ENCODE peak calls at places on chromosomes 13 and 19, in six cellular contexts. Q is lower lobe of right lung, N is left ventricle myocardium superior, Z is C1 segment of cervical spinal cord, S is foreskin melanocyte, U is NCI-H748 treated with DMSO at 0.1 percent for 48 hours. K is an unnamed sample.

GRCh38 chr13:101452519-101453485 is at the start of gene ITGBL1:
- DNase-seq in U (no peak), Z (no peak), N (peak), S (no peak), Q (no peak), K (no peak)

GRCh38 chr19:4647676-4648644 is 8.6 kb downstream of the TNFAIP8L1 start:
- DNase-seq in N (peak), Q (no peak), U (no peak), Z (no peak), S (no peak), K (no peak)

GRCh38 chr13:82477436-82477835 is 1404.8 kb downstream of the SLITRK1 start:
- DNase-seq in Q (no peak), U (no peak), S (no peak), Z (no peak), N (no peak), K (no peak)

GRCh38 chr13:21762512-21762911 is 91.6 kb downstream of the FGF9 start:
- DNase-seq in N (no peak), Q (no peak), S (no peak), U (no peak), Z (no peak), K (no peak)

GRCh38 chr19:30317403-30317802 is 54.8 kb upstream of the ZNF536 start:
- DNase-seq in S (no peak), Z (no peak), N (no peak), U (no peak), Q (no peak), K (no peak)

GRCh38 chr13:48819376-48819775 is 156.3 kb upstream of the FNDC3A start:
- DNase-seq in N (no peak), Q (no peak), S (no peak), Z (no peak), U (no peak), K (no peak)

GRCh38 chr13:109816112-109816978 is 30.0 kb upstream of the IRS2 start:
- DNase-seq in U (no peak), N (no peak), Q (no peak), Z (no peak), S (no peak), K (no peak)

GRCh38 chr13:40664100-40665060 is 2.1 kb downstream of the FOXO1 start:
- DNase-seq in S (peak), Q (peak), Z (peak), N (peak), U (no peak), K (no peak)

GRCh38 chr13:40388617-40389016 is 277.8 kb downstream of the FOXO1 start:
- DNase-seq in U (no peak), Q (no peak), N (no peak), Z (no peak), S (peak), K (peak)

GRCh38 chr19:1525343-1525742 is 1.5 kb downstream of the PLK5 start:
- DNase-seq in Z (no peak), S (no peak), U (no peak), N (no peak), Q (no peak), K (no peak)

GRCh38 chr13:98098511-98098910 is 44.4 kb upstream of the FARP1 start:
- DNase-seq in Q (no peak), S (no peak), N (no peak), U (no peak), Z (no peak), K (no peak)

GRCh38 chr13:60645552-60646138 is 248.6 kb downstream of the TDRD3 start:
- DNase-seq in N (no peak), U (no peak), Z (no peak), Q (no peak), S (no peak), K (no peak)

GRCh38 chr13:68369739-68370138 is 1139.6 kb upstream of the PCDH9 start:
- DNase-seq in Q (no peak), N (no peak), S (no peak), U (peak), Z (no peak), K (no peak)

GRCh38 chr13:28584873-28585317 is 74.0 kb upstream of the POMP start:
- DNase-seq in S (no peak), Q (no peak), N (no peak), U (no peak), Z (no peak), K (no peak)

GRCh38 chr19:35123573-35123972 is 8.0 kb downstream of the FXYD3 start:
- DNase-seq in S (peak), U (no peak), Z (no peak), Q (no peak), N (peak), K (no peak)

GRCh38 chr19:48918801-48919247 is 14.7 kb upstream of the DHDH start:
- DNase-seq in N (no peak), Z (no peak), U (no peak), Q (no peak), S (no peak), K (no peak)

GRCh38 chr19:1172353-1173159 is 1.5 kb downstream of the SBNO2 start:
- DNase-seq in U (no peak), Z (peak), Q (peak), N (peak), S (peak), K (no peak)

GRCh38 chr19:49564616-49565045 is 15.7 kb downstream of the NOSIP start:
- DNase-seq in Q (no peak), N (no peak), S (no peak), Z (no peak), U (no peak), K (no peak)